ENCODE peak calls at places on chromosomes 5 and 9, in five cellular contexts. One of them, this sample, is unnamed.

GRCh38 chr5:87195616-87196015 is 72.1 kb upstream of the RASA1 start:
- DNase-seq in fibroblast of lung: peak
- DNase-seq in effector memory CD4-positive, alpha-beta T cell: no peak
- DNase-seq in heart left ventricle: no peak
- DNase-seq in AG04450: no peak
- DNase-seq in this sample: no peak

GRCh38 chr5:149114403-149115312 is 26.6 kb upstream of the ABLIM3 start:
- DNase-seq in effector memory CD4-positive, alpha-beta T cell: peak
- DNase-seq in AG04450: peak
- DNase-seq in fibroblast of lung: peak
- DNase-seq in heart left ventricle: peak
- DNase-seq in this sample: peak

GRCh38 chr9:132943677-132944293 is 631 bp downstream of the TSC1 start:
- DNase-seq in effector memory CD4-positive, alpha-beta T cell: no peak
- DNase-seq in heart left ventricle: no peak
- DNase-seq in fibroblast of lung: no peak
- DNase-seq in AG04450: no peak
- DNase-seq in this sample: no peak

GRCh38 chr5:45225571-45226031 is 416.9 kb downstream of the MRPS30 start:
- DNase-seq in AG04450: no peak
- DNase-seq in fibroblast of lung: no peak
- DNase-seq in heart left ventricle: no peak
- DNase-seq in effector memory CD4-positive, alpha-beta T cell: no peak
- DNase-seq in this sample: no peak

GRCh38 chr5:138557677-138558076 is 14.6 kb upstream of the ETF1 start:
- DNase-seq in AG04450: no peak
- DNase-seq in heart left ventricle: no peak
- DNase-seq in fibroblast of lung: no peak
- DNase-seq in effector memory CD4-positive, alpha-beta T cell: no peak
- DNase-seq in this sample: no peak

GRCh38 chr5:149256451-149256850 is 15.2 kb upstream of the AFAP1L1 start:
- DNase-seq in heart left ventricle: no peak
- DNase-seq in effector memory CD4-positive, alpha-beta T cell: no peak
- DNase-seq in AG04450: no peak
- DNase-seq in fibroblast of lung: no peak
- DNase-seq in this sample: no peak

GRCh38 chr5:91373600-91373999 is 9.5 kb downstream of the ARRDC3 start:
- DNase-seq in AG04450: no peak
- DNase-seq in heart left ventricle: no peak
- DNase-seq in effector memory CD4-positive, alpha-beta T cell: no peak
- DNase-seq in fibroblast of lung: no peak
- DNase-seq in this sample: no peak

GRCh38 chr5:179288809-179289185 is 56.5 kb downstream of the ADAMTS2 start:
- DNase-seq in AG04450: no peak
- DNase-seq in fibroblast of lung: no peak
- DNase-seq in heart left ventricle: no peak
- DNase-seq in effector memory CD4-positive, alpha-beta T cell: no peak
- DNase-seq in this sample: no peak

GRCh38 chr5:75640395-75640794 is 29.1 kb downstream of the ANKDD1B start:
- DNase-seq in heart left ventricle: no peak
- DNase-seq in AG04450: no peak
- DNase-seq in effector memory CD4-positive, alpha-beta T cell: no peak
- DNase-seq in fibroblast of lung: peak
- DNase-seq in this sample: no peak

GRCh38 chr5:141250576-141250975 is 5.4 kb downstream of the PCDHB15 start:
- DNase-seq in fibroblast of lung: no peak
- DNase-seq in heart left ventricle: no peak
- DNase-seq in effector memory CD4-positive, alpha-beta T cell: no peak
- DNase-seq in AG04450: no peak
- DNase-seq in this sample: no peak

GRCh38 chr5:141241496-141241895 is 3.7 kb upstream of the PCDHB15 start:
- DNase-seq in heart left ventricle: no peak
- DNase-seq in effector memory CD4-positive, alpha-beta T cell: no peak
- DNase-seq in fibroblast of lung: no peak
- DNase-seq in AG04450: no peak
- DNase-seq in this sample: no peak

DNA sequence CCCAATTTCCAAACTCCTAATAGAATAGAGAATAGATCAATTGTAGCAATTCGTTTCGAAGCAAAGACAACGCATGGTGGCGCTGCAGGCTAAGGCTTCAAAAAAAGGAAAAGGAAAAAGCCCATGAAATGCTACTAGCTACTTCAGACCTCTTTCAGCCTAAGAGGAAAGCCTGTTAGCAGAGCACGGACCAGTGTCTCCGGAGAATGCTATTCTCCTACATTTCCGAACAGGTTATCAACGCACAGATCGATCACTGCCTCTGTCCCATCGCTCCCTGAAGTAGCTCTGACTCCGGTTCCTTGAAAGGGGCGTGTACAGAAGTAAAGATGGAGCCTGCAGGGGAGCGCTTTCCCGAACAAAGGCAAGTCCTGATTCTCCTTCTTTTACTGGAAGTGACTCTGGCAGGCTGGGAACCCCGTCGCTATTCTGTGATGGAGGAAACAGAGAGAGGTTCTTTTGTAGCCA is at the start of gene PCDHB15:
- DNase-seq in AG04450: no peak
- DNase-seq in fibroblast of lung: peak
- DNase-seq in effector memory CD4-positive, alpha-beta T cell: peak
- DNase-seq in heart left ventricle: peak
- DNase-seq in this sample: peak
- H3K4me3 ChIP-seq in AG04450: peak
- H3K4me3 ChIP-seq in fibroblast of lung: no peak
- H3K4me3 ChIP-seq in effector memory CD4-positive, alpha-beta T cell: peak
- H3K4me3 ChIP-seq in heart left ventricle: peak
- H3K4me3 ChIP-seq in this sample: no peak

DNA sequence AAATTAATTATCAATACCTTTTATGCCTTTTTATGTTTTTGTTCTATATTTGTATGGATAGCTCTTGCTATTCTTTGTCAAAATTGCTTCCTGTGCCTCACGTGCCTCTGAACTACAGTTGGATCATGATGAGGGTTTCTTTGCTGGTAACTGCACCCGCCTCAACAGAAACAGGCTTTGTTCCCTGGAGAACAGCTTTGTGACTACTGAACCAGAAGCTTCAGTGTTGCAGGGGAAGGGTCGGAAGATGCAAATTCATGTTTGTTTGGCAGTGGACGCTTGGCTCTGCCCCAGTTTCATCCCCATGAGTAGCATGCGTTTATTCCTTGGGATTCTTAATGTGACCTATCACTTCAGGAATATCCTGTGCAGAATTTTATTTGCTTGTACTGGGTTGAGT is 959.2 kb upstream of the WWC1 start:
- DNase-seq in effector memory CD4-positive, alpha-beta T cell: no peak
- DNase-seq in heart left ventricle: no peak
- DNase-seq in AG04450: no peak
- DNase-seq in fibroblast of lung: no peak
- DNase-seq in this sample: no peak
- H3K27ac ChIP-seq in effector memory CD4-positive, alpha-beta T cell: no peak
- H3K27ac ChIP-seq in heart left ventricle: no peak
- H3K27ac ChIP-seq in AG04450: no peak
- H3K27ac ChIP-seq in fibroblast of lung: no peak
- H3K27ac ChIP-seq in this sample: no peak

GRCh38 chr9:120867676-120868338 is 9.2 kb downstream of the PHF19 start:
- DNase-seq in effector memory CD4-positive, alpha-beta T cell: no peak
- DNase-seq in AG04450: no peak
- DNase-seq in heart left ventricle: no peak
- DNase-seq in fibroblast of lung: no peak
- DNase-seq in this sample: no peak
- H3K4me3 ChIP-seq in effector memory CD4-positive, alpha-beta T cell: no peak
- H3K4me3 ChIP-seq in AG04450: no peak
- H3K4me3 ChIP-seq in heart left ventricle: peak
- H3K4me3 ChIP-seq in fibroblast of lung: no peak
- H3K4me3 ChIP-seq in this sample: no peak

GRCh38 chr5:963310-963672 is 45.3 kb upstream of the NKD2 start:
- DNase-seq in AG04450: no peak
- DNase-seq in fibroblast of lung: no peak
- DNase-seq in heart left ventricle: no peak
- DNase-seq in effector memory CD4-positive, alpha-beta T cell: no peak
- DNase-seq in this sample: no peak

GRCh38 chr5:964821-965220 is 43.8 kb upstream of the NKD2 start:
- DNase-seq in heart left ventricle: no peak
- DNase-seq in fibroblast of lung: no peak
- DNase-seq in effector memory CD4-positive, alpha-beta T cell: no peak
- DNase-seq in AG04450: no peak
- DNase-seq in this sample: no peak

GRCh38 chr5:962386-962785 is 46.2 kb upstream of the NKD2 start:
- DNase-seq in heart left ventricle: no peak
- DNase-seq in AG04450: no peak
- DNase-seq in fibroblast of lung: no peak
- DNase-seq in effector memory CD4-positive, alpha-beta T cell: no peak
- DNase-seq in this sample: no peak

GRCh38 chr5:962801-963200 is 45.8 kb upstream of the NKD2 start:
- DNase-seq in heart left ventricle: no peak
- DNase-seq in AG04450: no peak
- DNase-seq in fibroblast of lung: no peak
- DNase-seq in effector memory CD4-positive, alpha-beta T cell: no peak
- DNase-seq in this sample: no peak

GRCh38 chr5:963673-964531 is 44.7 kb upstream of the NKD2 start:
- DNase-seq in effector memory CD4-positive, alpha-beta T cell: no peak
- DNase-seq in AG04450: peak
- DNase-seq in fibroblast of lung: peak
- DNase-seq in heart left ventricle: peak
- DNase-seq in this sample: peak
- H3K27ac ChIP-seq in effector memory CD4-positive, alpha-beta T cell: no peak
- H3K27ac ChIP-seq in AG04450: peak
- H3K27ac ChIP-seq in fibroblast of lung: peak
- H3K27ac ChIP-seq in heart left ventricle: peak
- H3K27ac ChIP-seq in this sample: no peak

DNA sequence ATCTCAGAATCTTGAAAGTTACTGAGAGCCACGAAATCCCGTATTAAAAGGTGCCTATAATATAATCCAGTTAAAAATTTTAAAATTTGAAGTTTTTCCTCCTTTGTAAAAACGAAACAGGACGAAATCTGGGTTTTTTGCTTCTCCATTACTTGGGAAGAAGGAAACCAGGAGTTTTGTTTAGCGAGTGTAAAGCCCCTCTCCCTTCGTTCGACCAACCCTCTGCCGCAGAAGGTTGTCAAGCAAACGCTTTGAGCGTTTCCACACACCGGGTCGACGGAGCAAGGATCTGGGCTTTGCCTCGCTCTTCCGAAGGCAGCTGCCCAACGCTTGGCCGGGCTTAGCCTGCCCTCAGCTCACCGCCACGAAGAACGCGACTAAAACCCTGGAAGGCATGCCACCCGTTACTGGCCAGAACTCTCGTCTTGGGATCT is 1.6 kb upstream of the FOXE1 start:
- DNase-seq in heart left ventricle: no peak
- DNase-seq in fibroblast of lung: no peak
- DNase-seq in AG04450: no peak
- DNase-seq in effector memory CD4-positive, alpha-beta T cell: no peak
- DNase-seq in this sample: no peak
- H3K4me3 ChIP-seq in heart left ventricle: no peak
- H3K4me3 ChIP-seq in fibroblast of lung: no peak
- H3K4me3 ChIP-seq in AG04450: peak
- H3K4me3 ChIP-seq in effector memory CD4-positive, alpha-beta T cell: no peak
- H3K4me3 ChIP-seq in this sample: no peak

DNA sequence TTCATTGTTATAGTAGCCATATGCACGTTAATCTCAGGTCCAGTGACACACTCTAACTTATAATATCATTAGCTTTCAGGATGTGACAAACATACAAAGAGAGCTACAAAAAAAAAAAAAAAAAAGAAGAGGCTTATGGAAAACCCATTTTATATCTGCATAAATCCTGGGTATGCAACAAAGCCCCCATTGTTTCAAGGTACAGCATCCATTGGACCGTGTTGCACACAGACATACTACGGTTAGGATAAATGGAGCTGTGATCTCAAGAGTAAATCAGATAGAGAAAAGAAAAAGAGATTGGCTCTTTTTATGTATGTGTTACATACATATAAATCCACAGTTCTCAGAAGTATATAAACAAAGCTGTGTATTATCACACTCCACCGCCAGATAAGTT is 304.4 kb downstream of the SEMA5A start:
- DNase-seq in fibroblast of lung: no peak
- DNase-seq in AG04450: no peak
- DNase-seq in effector memory CD4-positive, alpha-beta T cell: no peak
- DNase-seq in heart left ventricle: no peak
- DNase-seq in this sample: no peak
- H3K27ac ChIP-seq in fibroblast of lung: no peak
- H3K27ac ChIP-seq in AG04450: no peak
- H3K27ac ChIP-seq in effector memory CD4-positive, alpha-beta T cell: no peak
- H3K27ac ChIP-seq in heart left ventricle: no peak
- H3K27ac ChIP-seq in this sample: no peak

GRCh38 chr5:141825241-141825671 is 53.0 kb downstream of the PCDH1 start:
- DNase-seq in heart left ventricle: no peak
- DNase-seq in fibroblast of lung: no peak
- DNase-seq in AG04450: no peak
- DNase-seq in effector memory CD4-positive, alpha-beta T cell: no peak
- DNase-seq in this sample: no peak
- H3K4me3 ChIP-seq in heart left ventricle: no peak
- H3K4me3 ChIP-seq in fibroblast of lung: no peak
- H3K4me3 ChIP-seq in AG04450: no peak
- H3K4me3 ChIP-seq in effector memory CD4-positive, alpha-beta T cell: no peak
- H3K4me3 ChIP-seq in this sample: no peak

GRCh38 chr5:126464016-126464415 is 40.8 kb downstream of the GRAMD2B start:
- DNase-seq in heart left ventricle: no peak
- DNase-seq in AG04450: no peak
- DNase-seq in fibroblast of lung: no peak
- DNase-seq in effector memory CD4-positive, alpha-beta T cell: no peak
- DNase-seq in this sample: no peak
- H3K27ac ChIP-seq in heart left ventricle: no peak
- H3K27ac ChIP-seq in AG04450: no peak
- H3K27ac ChIP-seq in fibroblast of lung: no peak
- H3K27ac ChIP-seq in effector memory CD4-positive, alpha-beta T cell: no peak
- H3K27ac ChIP-seq in this sample: no peak